ENCODE peak calls at places on chromosomes 4 and X, in eight cellular contexts. J is astrocyte, P is keratinocyte, Y is fibroblast of lung, X is neural progenitor cell, D is SK-N-MC, S is mammary epithelial cell, O is MM.1S. F is an unnamed sample.

GRCh38 chrX:65034641-65035450 is 58.6 kb upstream of the ZC4H2 start:
- DNase-seq in J (peak; percentile 17), P (no peak), Y (peak; percentile 78), X (peak; percentile 93), D (no peak), S (peak; percentile 66), O (peak; percentile 86), F (peak; percentile 87)

GRCh38 chr4:147756417-147756816 is 24.5 kb downstream of the ARHGAP10 start:
- DNase-seq in J (no peak), P (no peak), Y (no peak), X (no peak), D (no peak), S (peak; percentile 22), O (no peak), F (no peak)

GRCh38 chr4:145930592-145930991 is 8.0 kb downstream of the ZNF827 start:
- DNase-seq in J (no peak), P (no peak), Y (peak; percentile 18), X (no peak), D (no peak), S (no peak), O (no peak), F (no peak)

GRCh38 chrX:102784550-102784949 is 64.0 kb downstream of the GPRASP3 start:
- DNase-seq in J (no peak), P (no peak), Y (no peak), X (no peak), D (no peak), S (no peak), O (no peak), F (no peak)

GRCh38 chr4:169975837-169976796 is 50.1 kb downstream of the MFAP3L start:
- DNase-seq in J (no peak), P (no peak), Y (no peak), X (peak; percentile 63), D (no peak), S (peak; percentile 7), O (no peak), F (no peak)

GRCh38 chrX:152632445-152633097 is 5.1 kb upstream of the GABRQ start:
- DNase-seq in J (no peak), P (no peak), Y (peak; percentile 27), X (peak; percentile 42), D (peak; percentile 28), S (peak; percentile 23), O (peak; percentile 30), F (peak; percentile 47)

GRCh38 chr4:7876096-7876993 is 63.3 kb downstream of the AFAP1 start:
- DNase-seq in J (peak; percentile 74), P (no peak), Y (peak; percentile 62), X (peak; percentile 57), D (no peak), S (peak; percentile 66), O (no peak), F (no peak)

GRCh38 chr4:163681208-163681821 is 186.8 kb downstream of the TMA16 start:
- DNase-seq in J (no peak), P (no peak), Y (peak; percentile 57), X (peak; percentile 78), D (no peak), S (no peak), O (peak; percentile 66), F (no peak)

GRCh38 chrX:108699368-108699767 is 37.0 kb downstream of the IRS4 start:
- DNase-seq in J (peak; percentile 2), P (peak; percentile 4), Y (peak; percentile 35), X (peak; percentile 54), D (peak; percentile 8), S (peak; percentile 19), O (peak; percentile 58), F (no peak)

GRCh38 chr4:150583287-150584197 is 1.6 kb downstream of the MAB21L2 start:
- DNase-seq in J (peak; percentile 44), P (no peak), Y (peak; percentile 61), X (peak; percentile 70), D (no peak), S (no peak), O (no peak), F (no peak)

GRCh38 chrX:43899878-43900815 is 17.9 kb upstream of the MAOB start:
- DNase-seq in J (no peak), P (no peak), Y (no peak), X (no peak), D (no peak), S (no peak), O (no peak), F (no peak)

GRCh38 chrX:10175317-10175871 is 18.6 kb downstream of the CLCN4 start:
- DNase-seq in J (peak; percentile 78), P (no peak), Y (peak; percentile 69), X (no peak), D (no peak), S (no peak), O (no peak), F (no peak)

DNA sequence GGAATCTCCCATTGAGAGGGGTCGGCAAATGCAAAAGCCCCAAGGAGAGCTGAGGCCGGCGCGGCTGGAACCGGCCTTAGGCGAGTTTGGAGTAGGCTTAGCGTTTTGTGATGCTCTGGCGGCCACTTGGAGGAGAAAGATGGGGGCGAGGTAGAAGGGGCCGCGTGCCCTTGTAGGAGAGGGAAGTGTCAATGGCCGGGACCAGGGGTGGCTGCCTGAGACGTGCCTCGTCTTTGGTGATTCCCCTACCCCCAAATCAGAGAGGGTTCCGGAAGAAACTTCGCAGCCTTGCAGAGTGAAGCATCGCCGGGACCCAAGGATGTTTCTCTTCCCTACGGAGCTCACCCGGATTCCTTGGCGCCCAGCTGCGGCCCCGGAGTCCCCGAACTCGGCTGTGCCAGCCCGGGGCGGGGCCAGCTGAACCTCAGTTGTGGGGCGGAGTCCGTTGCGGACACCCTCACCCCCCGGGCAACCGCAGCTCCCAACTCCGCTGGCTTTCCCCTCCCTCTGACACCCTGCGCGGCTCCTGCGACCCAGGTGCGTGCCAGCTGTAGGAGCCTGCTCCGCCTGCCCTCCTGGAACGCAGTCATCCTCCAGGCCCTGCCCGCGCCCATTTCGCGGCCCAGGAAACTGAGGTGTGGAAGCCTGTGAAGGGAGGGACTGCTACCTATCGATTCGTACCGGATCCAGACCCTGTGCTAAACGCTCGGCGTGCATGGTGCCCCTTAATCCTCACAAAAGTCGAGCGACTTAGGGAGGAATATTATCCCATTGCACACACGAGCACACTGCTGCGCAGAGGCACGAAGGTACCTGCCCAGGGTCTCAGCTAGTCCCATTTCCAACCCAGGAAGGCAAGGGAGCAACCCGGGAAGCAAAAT is 12.0 kb downstream of the MSX1 start:
- DNase-seq in J (no peak), P (no peak), Y (no peak), X (peak; percentile 55), D (no peak), S (no peak), O (peak; percentile 62), F (no peak)
- TF ChIP-seq EZH2 in J (peak; percentile 96), P (no peak), Y (peak; percentile 98), X (peak; percentile 96), D (no peak), S (peak; percentile 96), O (no peak), F (no peak)

GRCh38 chr4:25410820-25411529 is 33.9 kb downstream of the ANAPC4 start:
- DNase-seq in J (no peak), P (no peak), Y (no peak), X (no peak), D (no peak), S (no peak), O (no peak), F (no peak)

GRCh38 chr4:25417014-25417413 is 40.0 kb downstream of the ANAPC4 start:
- DNase-seq in J (no peak), P (no peak), Y (no peak), X (no peak), D (no peak), S (no peak), O (no peak), F (no peak)

GRCh38 chr4:25413261-25413660 is 36.2 kb downstream of the ANAPC4 start:
- DNase-seq in J (no peak), P (no peak), Y (no peak), X (no peak), D (no peak), S (no peak), O (no peak), F (no peak)
- H3K36me3 ChIP-seq in J (peaks cover 43% of the 10 kb centered on the region), P (peaks cover 11% of the 10 kb centered on the region), Y (peaks cover 5% of the 10 kb centered on the region), X (peaks cover 40% of the 10 kb centered on the region), D (peaks cover 32% of the 10 kb centered on the region), S (peaks cover 19% of the 10 kb centered on the region), O (peaks cover 6% of the 10 kb centered on the region), F (peaks cover 95% of the 10 kb centered on the region)

GRCh38 chr4:182142146-182143085 is 100.8 kb upstream of the TENM3 start:
- DNase-seq in J (peak; percentile 71), P (no peak), Y (peak; percentile 64), X (peak; percentile 73), D (no peak), S (peak; percentile 70), O (no peak), F (no peak)
- TF ChIP-seq EZH2 in J (no peak), P (no peak), Y (no peak), X (peak; percentile 49), D (no peak), S (no peak), O (no peak), F (no peak)

GRCh38 chr4:88706574-88706973 is 8.9 kb upstream of the NAP1L5 start:
- DNase-seq in J (peak; percentile 58), P (no peak), Y (peak; percentile 82), X (peak; percentile 45), D (no peak), S (peak; percentile 26), O (no peak), F (no peak)
- H3K36me3 ChIP-seq in J (no peaks in the 10 kb centered on the region), P (peaks cover 19% of the 10 kb centered on the region), Y (no peaks in the 10 kb centered on the region), X (no peaks in the 10 kb centered on the region), D (no peaks in the 10 kb centered on the region), S (peaks cover 4% of the 10 kb centered on the region), O (no peaks in the 10 kb centered on the region), F (peaks cover 40% of the 10 kb centered on the region)

DNA sequence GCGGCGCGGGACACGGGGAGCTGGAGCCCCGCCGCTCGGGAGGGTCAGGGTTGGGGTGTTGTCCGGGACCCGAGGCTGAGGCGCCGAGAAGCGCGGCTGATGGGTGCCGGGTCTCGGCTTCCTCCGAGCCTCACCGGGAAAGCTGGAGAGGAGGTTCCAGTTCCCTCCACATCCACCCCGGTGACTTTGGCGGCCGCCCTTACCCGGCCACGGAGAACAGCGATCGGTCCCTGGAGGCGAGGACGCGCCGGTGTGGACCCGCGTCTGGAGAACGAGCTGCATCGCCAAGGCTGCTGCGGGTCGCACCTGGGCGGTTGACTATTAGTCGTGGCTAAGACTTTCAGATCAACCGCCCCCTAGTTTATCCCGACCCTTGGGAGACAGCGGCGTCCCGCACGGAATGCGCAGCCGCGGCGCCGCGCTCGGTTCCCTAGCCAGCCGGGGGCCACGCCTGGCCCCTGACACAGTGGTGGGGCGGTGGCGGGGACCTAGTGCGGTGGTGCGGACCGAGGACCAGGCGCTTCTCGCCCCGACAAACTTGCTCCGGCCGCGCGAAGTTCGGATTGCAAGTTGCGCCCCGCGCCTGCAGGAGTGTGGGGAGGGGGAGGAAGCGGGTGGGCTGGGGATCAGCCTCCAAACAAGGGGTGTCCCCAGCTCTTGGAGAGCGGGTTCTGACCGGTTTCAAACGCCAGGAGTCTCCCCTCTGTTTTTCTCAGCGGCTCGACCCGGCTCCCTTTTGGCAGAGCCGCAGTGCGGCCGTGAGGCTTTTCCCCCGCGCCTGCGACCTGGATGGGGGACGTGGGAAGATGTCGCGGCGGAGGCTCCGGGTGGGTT is 540 bp downstream of the FHDC1 start:
- DNase-seq in J (peak; percentile 27), P (no peak), Y (no peak), X (peak; percentile 71), D (no peak), S (peak; percentile 56), O (peak; percentile 12), F (peak; percentile 13)
- TF ChIP-seq EZH2 in J (peak; percentile 72), P (no peak), Y (no peak), X (no peak), D (peak; percentile 97), S (no peak), O (no peak), F (peak; percentile 96)